ENCODE peak calls at places on chromosome 4, in eight cellular contexts. L is fibroblast of the conjunctiva, U is cardiac fibroblast, J is lung, F is HEK293T, V is breast epithelium, Y is NCI-H2029, A is substantia nigra. O is an unnamed sample.

GRCh38 chr4:94880976-94881375 is 123.2 kb downstream of the BMPR1B start:
- DNase-seq in Y (no peak), A (no peak), U (no peak), V (no peak), J (no peak), F (no peak), L (peak), O (no peak)

GRCh38 chr4:119587796-119588195 is 40.8 kb downstream of the PDE5A start:
- DNase-seq in L (no peak), V (no peak), J (no peak), Y (no peak), A (no peak), U (no peak), F (no peak), O (no peak)

GRCh38 chr4:90841676-90842075 is 714.5 kb downstream of the CCSER1 start:
- DNase-seq in L (no peak), F (no peak), A (no peak), Y (no peak), V (no peak), U (peak), J (no peak), O (no peak)

GRCh38 chr4:4248885-4249203 is 821 bp upstream of the TMEM128 start:
- DNase-seq in V (no peak), U (no peak), Y (no peak), F (no peak), J (no peak), L (no peak), A (no peak), O (no peak)

GRCh38 chr4:7043521-7044414 is 596 bp downstream of the TADA2B start:
- DNase-seq in J (peak), A (peak), Y (peak), L (no peak), F (no peak), U (peak), V (no peak), O (no peak)

GRCh38 chr4:41160010-41160789 is 54.1 kb downstream of the APBB2 start:
- DNase-seq in A (no peak), L (no peak), V (no peak), U (peak), J (no peak), Y (no peak), F (no peak), O (no peak)

GRCh38 chr4:76930721-76931481 is 18.7 kb upstream of the SEPTIN11 start:
- DNase-seq in F (no peak), U (no peak), L (no peak), Y (no peak), A (no peak), J (no peak), V (no peak), O (no peak)

GRCh38 chr4:57151481-57151880 is 41.3 kb upstream of the IGFBP7 start:
- DNase-seq in F (no peak), V (no peak), A (no peak), J (no peak), Y (peak), L (no peak), U (no peak), O (no peak)

GRCh38 chr4:139027771-139028170 is 12.2 kb downstream of the NOCT start:
- DNase-seq in F (no peak), V (no peak), Y (peak), L (no peak), U (no peak), A (no peak), J (no peak), O (no peak)

GRCh38 chr4:41358626-41359025 is 101.9 kb downstream of the UCHL1 start:
- DNase-seq in F (no peak), Y (peak), J (peak), V (no peak), L (no peak), A (no peak), U (no peak), O (no peak)

GRCh38 chr4:107858158-107858742 is 33.5 kb downstream of the SGMS2 start:
- DNase-seq in F (no peak), U (no peak), L (no peak), J (no peak), A (no peak), Y (no peak), V (no peak), O (no peak)

GRCh38 chr4:74543983-74544382 is 99.0 kb downstream of the AREG start:
- DNase-seq in V (no peak), Y (no peak), J (no peak), L (peak), A (no peak), U (peak), F (no peak), O (no peak)

GRCh38 chr4:149910604-149911367 is 95.1 kb upstream of the IQCM start:
- DNase-seq in L (no peak), V (no peak), Y (no peak), J (no peak), A (no peak), U (no peak), F (no peak), O (no peak)

GRCh38 chr4:110586137-110586850 is 36.6 kb downstream of the PITX2 start:
- DNase-seq in A (no peak), V (no peak), L (peak), F (peak), Y (no peak), U (peak), J (no peak), O (no peak)

GRCh38 chr4:105921301-105921700 is 26.0 kb downstream of the NPNT start:
- DNase-seq in J (no peak), Y (no peak), L (no peak), A (no peak), U (no peak), V (no peak), F (no peak), O (no peak)

GRCh38 chr4:32560306-32560705 is 1840.1 kb downstream of the PCDH7 start:
- DNase-seq in A (no peak), V (no peak), F (peak), L (peak), Y (peak), J (peak), U (peak), O (no peak)

GRCh38 chr4:139763205-139763604 is 97.6 kb downstream of the MGST2 start:
- DNase-seq in U (no peak), A (no peak), J (no peak), Y (no peak), F (no peak), V (no peak), L (no peak), O (no peak)

GRCh38 chr4:5052726-5053425 is 1.6 kb downstream of the STK32B start:
- DNase-seq in Y (no peak), L (no peak), U (no peak), V (no peak), A (no peak), F (peak), J (no peak), O (no peak)

GRCh38 chr4:56786955-56787354 is 34.5 kb downstream of the SPINK2 start:
- DNase-seq in J (peak), L (peak), F (peak), U (peak), V (no peak), Y (peak), A (no peak), O (no peak)

GRCh38 chr4:168710353-168710946 is 213.6 kb downstream of the PALLD start:
- DNase-seq in L (peak), A (no peak), Y (no peak), U (peak), V (no peak), F (peak), J (no peak), O (no peak)

GRCh38 chr4:3880595-3881120 is 114.5 kb downstream of the ADRA2C start:
- DNase-seq in Y (peak), V (peak), A (peak), U (peak), F (peak), L (peak), J (peak), O (peak)

GRCh38 chr4:98624642-98625041 is 33.8 kb downstream of the TSPAN5 start:
- DNase-seq in L (no peak), A (no peak), V (no peak), Y (no peak), J (no peak), U (no peak), F (no peak), O (no peak)

GRCh38 chr4:43251760-43252317 is 359.3 kb downstream of the GRXCR1 start:
- DNase-seq in Y (no peak), U (no peak), J (no peak), F (no peak), A (no peak), L (no peak), V (no peak), O (no peak)

GRCh38 chr4:67220848-67221247 is 324.5 kb downstream of the CENPC start:
- DNase-seq in V (no peak), F (no peak), L (no peak), A (no peak), Y (no peak), J (no peak), U (no peak), O (no peak)

GRCh38 chr4:166941629-166942028 is 292.7 kb downstream of the SPOCK3 start:
- DNase-seq in Y (no peak), J (no peak), U (no peak), L (no peak), V (no peak), A (no peak), F (no peak), O (no peak)

GRCh38 chr4:8195841-8196460 is 3.1 kb upstream of the SH3TC1 start:
- DNase-seq in J (no peak), Y (no peak), A (no peak), V (no peak), U (no peak), L (no peak), F (no peak), O (no peak)

GRCh38 chr4:26362745-26363439 is 42.1 kb downstream of the RBPJ start:
- DNase-seq in V (no peak), J (no peak), F (no peak), L (no peak), U (no peak), Y (no peak), A (no peak), O (no peak)

GRCh38 chr4:16029329-16029728 is 54.5 kb downstream of the PROM1 start:
- DNase-seq in A (no peak), L (no peak), F (no peak), Y (no peak), U (peak), V (no peak), J (no peak), O (no peak)

GRCh38 chr4:56288663-56289062 is 98.6 kb downstream of the AASDH start:
- DNase-seq in J (no peak), Y (no peak), V (no peak), F (no peak), A (no peak), L (no peak), U (no peak), O (no peak)

GRCh38 chr4:174505892-174506291 is 16.4 kb downstream of the HPGD start:
- DNase-seq in V (no peak), A (no peak), F (no peak), J (no peak), L (no peak), Y (no peak), U (no peak), O (no peak)

GRCh38 chr4:169818063-169818679 is 60.4 kb upstream of the HPF1 start:
- DNase-seq in A (no peak), U (no peak), F (no peak), L (no peak), J (no peak), Y (no peak), V (no peak), O (no peak)

GRCh38 chr4:158172558-158173258 is at the start of gene GASK1B:
- DNase-seq in J (no peak), F (peak), V (no peak), Y (no peak), L (peak), U (peak), A (peak), O (no peak)

GRCh38 chr4:31375936-31376335 is 655.8 kb downstream of the PCDH7 start:
- DNase-seq in F (no peak), L (no peak), Y (no peak), A (no peak), U (peak), V (no peak), J (no peak), O (no peak)

GRCh38 chr4:148444296-148445070 is 2.3 kb upstream of the NR3C2 start:
- DNase-seq in F (peak), Y (no peak), V (no peak), L (no peak), J (no peak), U (no peak), A (peak), O (no peak)

GRCh38 chr4:150209140-150209829 is 131.0 kb downstream of the DCLK2 start:
- DNase-seq in J (peak), L (peak), V (peak), F (peak), A (no peak), U (peak), Y (peak), O (peak)

GRCh38 chr4:102438873-102439614 is 62.1 kb upstream of the NFKB1 start:
- DNase-seq in Y (peak), F (no peak), A (no peak), L (peak), J (no peak), V (no peak), U (peak), O (no peak)

GRCh38 chr4:39905656-39906055 is 72.1 kb downstream of the PDS5A start:
- DNase-seq in Y (no peak), L (no peak), U (no peak), J (no peak), F (no peak), V (no peak), A (no peak), O (no peak)

GRCh38 chr4:8725071-8725841 is 132.7 kb downstream of the CPZ start:
- DNase-seq in A (no peak), L (no peak), F (no peak), Y (no peak), J (no peak), V (peak), U (no peak), O (no peak)

O was measured in ascending aorta.